ENCODE peak calls at places on chromosomes 11 and 22, in five cellular contexts. G, N, D, F and M are unnamed samples.

GRCh38 chr11:58133329-58134076 is 8.2 kb upstream of the OR9I1 start:
- DNase-seq in F (no peak), N (no peak), D (no peak), G (no peak), M (no peak)

GRCh38 chr11:45855308-45855707 is 8.0 kb downstream of the CRY2 start:
- DNase-seq in N (no peak), G (no peak), F (no peak), D (no peak), M (no peak)

GRCh38 chr11:68015467-68015866 is 5.3 kb downstream of the ALDH3B1 start:
- DNase-seq in F (no peak), G (no peak), D (no peak), N (no peak), M (no peak)

GRCh38 chr11:114160884-114161283 is 101.4 kb downstream of the ZBTB16 start:
- DNase-seq in D (no peak), F (no peak), N (no peak), G (no peak), M (no peak)

GRCh38 chr22:29073618-29074275 is 912 bp downstream of the KREMEN1 start:
- DNase-seq in G (no peak), D (no peak), F (no peak), N (peak; percentile 69), M (no peak)

GRCh38 chr11:769887-770641 is 7.2 kb downstream of the GATD1 start:
- DNase-seq in N (no peak), D (no peak), G (no peak), F (no peak), M (no peak)

GRCh38 chr22:31329453-31330215 is 16.5 kb downstream of the PATZ1 start:
- DNase-seq in N (no peak), D (no peak), F (no peak), G (no peak), M (no peak)

GRCh38 chr11:118650366-118650765 is 29.1 kb downstream of the TREH start:
- DNase-seq in F (no peak), D (no peak), N (no peak), G (no peak), M (no peak)

GRCh38 chr11:88301478-88302140 is 35.9 kb downstream of the CTSC start:
- DNase-seq in N (no peak), D (no peak), G (no peak), F (peak; percentile 16), M (peak; percentile 85)

GRCh38 chr22:26852176-26852575 is 194.8 kb downstream of the MIAT start:
- DNase-seq in N (no peak), F (no peak), D (no peak), G (no peak), M (no peak)

GRCh38 chr11:21628641-21629040 is 564.2 kb upstream of the ANO5 start:
- DNase-seq in G (no peak), N (no peak), F (no peak), D (no peak), M (no peak)

GRCh38 chr11:104997288-104997687 is 25.7 kb downstream of the CASP5 start:
- DNase-seq in D (no peak), F (no peak), N (no peak), G (peak; percentile 54), M (no peak)

GRCh38 chr11:33620423-33621120 is 80.1 kb downstream of the C11orf91 start:
- DNase-seq in N (no peak), G (no peak), F (no peak), D (no peak), M (no peak)

GRCh38 chr11:6646040-6646439 is 9.6 kb downstream of the DCHS1 start:
- DNase-seq in F (no peak), D (no peak), G (no peak), N (no peak), M (no peak)

GRCh38 chr11:126834149-126834548 is 166.4 kb downstream of the KIRREL3 start:
- DNase-seq in N (no peak), G (no peak), F (no peak), D (no peak), M (no peak)

GRCh38 chr22:19797631-19798319 is 37.2 kb downstream of the TBX1 start:
- DNase-seq in D (no peak), N (peak; percentile 13), G (no peak), F (no peak), M (no peak)

GRCh38 chr11:2091786-2092463 is 47.3 kb downstream of the IGF2 start:
- DNase-seq in G (no peak), D (no peak), N (no peak), F (no peak), M (no peak)

GRCh38 chr22:39242809-39243442 is 1.9 kb downstream of the PDGFB start:
- DNase-seq in D (no peak), N (no peak), F (no peak), G (no peak), M (no peak)

GRCh38 chr11:119795231-119795630 is 66.2 kb upstream of the NECTIN1 start:
- DNase-seq in G (no peak), N (no peak), D (no peak), F (no peak), M (no peak)

GRCh38 chr22:45731041-45731797 is 59.6 kb downstream of the ATXN10 start:
- DNase-seq in F (no peak), N (no peak), G (no peak), D (no peak), M (no peak)

GRCh38 chr11:85590848-85591483 is 36.2 kb downstream of the DLG2 start:
- DNase-seq in F (peak; percentile 8), D (no peak), G (peak; percentile 46), N (no peak), M (no peak)

GRCh38 chr22:39625554-39626537 is 55.3 kb downstream of the CACNA1I start:
- DNase-seq in N (no peak), D (no peak), G (no peak), F (no peak), M (no peak)

GRCh38 chr11:62401781-62402180 is 17.1 kb upstream of the SCGB1A1 start:
- DNase-seq in D (no peak), G (no peak), F (no peak), N (no peak), M (no peak)

GRCh38 chr11:3849297-3849874 is 6.1 kb upstream of the STIM1 start:
- DNase-seq in N (no peak), G (peak; percentile 33), D (no peak), F (peak; percentile 37), M (no peak)

GRCh38 chr11:68839953-68840641 is 1.6 kb downstream of the CPT1A start:
- DNase-seq in G (no peak), F (peak; percentile 59), D (no peak), N (no peak), M (no peak)

GRCh38 chr11:12496181-12497025 is 119.0 kb downstream of the PARVA start:
- DNase-seq in F (no peak), N (no peak), G (no peak), D (no peak), M (no peak)

GRCh38 chr11:44407211-44407996 is 97.5 kb upstream of the ALX4 start:
- DNase-seq in G (no peak), F (no peak), D (no peak), N (no peak), M (no peak)

GRCh38 chr22:36009085-36009484 is 19.5 kb downstream of the RBFOX2 start:
- DNase-seq in D (no peak), G (no peak), N (no peak), F (no peak), M (no peak)